ENCODE peak calls at places on chromosome 20, in four cellular contexts. One of them, this sample, is unnamed.

GRCh38 chr20:54844346-54844745 is 369.0 kb downstream of the DOK5 start:
- DNase-seq in PC-3: no peak
- DNase-seq in mammary epithelial cell: no peak
- DNase-seq in neural progenitor cell: no peak
- DNase-seq in this sample: no peak

GRCh38 chr20:58889334-58890072 is 37.0 kb downstream of the GNAS start:
- DNase-seq in PC-3: no peak
- DNase-seq in mammary epithelial cell: no peak
- DNase-seq in neural progenitor cell: peak; percentile 61
- DNase-seq in this sample: no peak

GRCh38 chr20:61588356-61589054 is 336.4 kb downstream of the CDH4 start:
- DNase-seq in PC-3: no peak
- DNase-seq in mammary epithelial cell: no peak
- DNase-seq in neural progenitor cell: no peak
- DNase-seq in this sample: no peak

GRCh38 chr20:33862709-33863403 is 51.7 kb downstream of the CHMP4B start:
- DNase-seq in PC-3: peak; percentile 49
- DNase-seq in mammary epithelial cell: no peak
- DNase-seq in neural progenitor cell: peak; percentile 82
- DNase-seq in this sample: peak; percentile 78

GRCh38 chr20:49545572-49545971 is 22.4 kb downstream of the PTGIS start:
- DNase-seq in PC-3: peak; percentile 25
- DNase-seq in mammary epithelial cell: no peak
- DNase-seq in neural progenitor cell: no peak
- DNase-seq in this sample: no peak

GRCh38 chr20:49424536-49424935 is 57.9 kb downstream of the KCNB1 start:
- DNase-seq in PC-3: no peak
- DNase-seq in mammary epithelial cell: no peak
- DNase-seq in neural progenitor cell: peak; percentile 43
- DNase-seq in this sample: peak; percentile 9

GRCh38 chr20:31816221-31816620 is 2.9 kb upstream of the MYLK2 start:
- DNase-seq in PC-3: no peak
- DNase-seq in mammary epithelial cell: no peak
- DNase-seq in neural progenitor cell: no peak
- DNase-seq in this sample: no peak

GRCh38 chr20:561437-562231 is 18.0 kb upstream of the CSNK2A1 start:
- DNase-seq in PC-3: peak; percentile 87
- DNase-seq in mammary epithelial cell: peak; percentile 50
- DNase-seq in neural progenitor cell: peak; percentile 81
- DNase-seq in this sample: peak; percentile 80

GRCh38 chr20:53664121-53664520 is 70.5 kb upstream of the ZNF217 start:
- DNase-seq in PC-3: no peak
- DNase-seq in mammary epithelial cell: no peak
- DNase-seq in neural progenitor cell: no peak
- DNase-seq in this sample: peak; percentile 53

GRCh38 chr20:11445891-11446290 is 471.8 kb upstream of the BTBD3 start:
- DNase-seq in PC-3: no peak
- DNase-seq in mammary epithelial cell: no peak
- DNase-seq in neural progenitor cell: no peak
- DNase-seq in this sample: no peak

GRCh38 chr20:326645-327031 is 1.3 kb downstream of the SOX12 start:
- DNase-seq in PC-3: peak; percentile 37
- DNase-seq in mammary epithelial cell: no peak
- DNase-seq in neural progenitor cell: peak; percentile 73
- DNase-seq in this sample: no peak

GRCh38 chr20:805713-806112 is 27.8 kb upstream of the FAM110A start:
- DNase-seq in PC-3: peak; percentile 34
- DNase-seq in mammary epithelial cell: no peak
- DNase-seq in neural progenitor cell: peak; percentile 70
- DNase-seq in this sample: peak; percentile 9

GRCh38 chr20:52268184-52268583 is 76.6 kb upstream of the ZFP64 start:
- DNase-seq in PC-3: no peak
- DNase-seq in mammary epithelial cell: no peak
- DNase-seq in neural progenitor cell: no peak
- DNase-seq in this sample: peak; percentile 80

GRCh38 chr20:35000922-35001595 is 45.4 kb downstream of the MYH7B start:
- DNase-seq in PC-3: no peak
- DNase-seq in mammary epithelial cell: no peak
- DNase-seq in neural progenitor cell: no peak
- DNase-seq in this sample: no peak

DNA sequence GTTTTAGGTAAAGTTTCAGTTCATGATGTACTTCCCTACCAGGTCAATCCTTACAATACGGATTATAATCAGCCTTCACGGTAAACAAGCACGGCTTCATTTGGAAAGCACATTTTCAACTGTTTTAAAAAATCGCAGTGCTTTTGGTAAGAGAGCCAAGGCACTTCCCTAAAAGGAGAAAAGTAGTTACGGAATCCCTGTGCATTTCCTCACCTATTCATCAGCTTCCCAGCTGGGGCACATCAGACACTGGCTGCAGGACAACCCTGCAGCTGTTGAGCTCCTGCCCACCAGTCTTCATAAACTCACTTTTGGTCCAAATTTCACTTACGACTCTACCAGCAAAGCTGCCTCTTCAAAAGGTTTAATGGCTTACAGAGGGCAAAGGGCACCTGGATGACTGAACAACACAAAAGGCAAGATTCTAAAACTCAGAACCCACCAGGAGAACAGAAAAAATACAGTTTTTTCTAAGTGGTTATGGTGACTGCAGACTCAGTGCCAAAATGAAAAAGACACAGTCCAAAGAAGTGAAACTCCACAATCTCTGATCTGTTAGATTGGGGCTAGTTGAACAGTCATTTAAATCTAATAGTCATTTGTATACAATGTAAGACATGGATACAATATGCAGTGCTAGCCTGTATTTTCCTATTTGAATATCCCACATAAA is 7.5 kb downstream of the SNX5 start:
- DNase-seq in PC-3: no peak
- DNase-seq in mammary epithelial cell: no peak
- DNase-seq in neural progenitor cell: no peak
- DNase-seq in this sample: no peak
- H3K4me1 ChIP-seq in PC-3: peaks cover 52% of the 10 kb centered on the region
- H3K4me1 ChIP-seq in mammary epithelial cell: peaks cover 60% of the 10 kb centered on the region
- H3K4me1 ChIP-seq in neural progenitor cell: peaks cover 49% of the 10 kb centered on the region
- H3K4me1 ChIP-seq in this sample: peaks cover 80% of the 10 kb centered on the region

DNA sequence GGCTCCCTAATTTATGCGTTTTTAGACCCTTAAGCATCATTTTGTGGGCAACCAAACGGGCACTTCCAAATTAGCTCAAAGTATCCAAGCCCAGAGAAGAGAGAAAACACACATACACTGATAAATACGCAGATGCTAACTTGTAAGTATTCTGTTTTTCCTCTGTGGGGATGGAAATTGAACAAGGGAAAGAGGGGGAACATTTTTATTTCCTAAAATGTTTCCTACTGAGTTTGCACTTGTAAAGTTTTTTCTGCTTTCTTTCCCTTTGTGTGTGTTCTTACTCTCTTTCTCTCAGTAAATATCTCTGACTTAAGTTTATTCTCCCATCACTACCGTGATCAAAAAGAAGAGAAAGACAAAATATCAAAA is 769 bp upstream of the NKX2-4 start:
- DNase-seq in PC-3: no peak
- DNase-seq in mammary epithelial cell: no peak
- DNase-seq in neural progenitor cell: no peak
- DNase-seq in this sample: no peak
- TF ChIP-seq EZH2 in PC-3: no peak
- TF ChIP-seq EZH2 in mammary epithelial cell: no peak
- TF ChIP-seq EZH2 in neural progenitor cell: peak; percentile 82
- TF ChIP-seq EZH2 in this sample: no peak

DNA sequence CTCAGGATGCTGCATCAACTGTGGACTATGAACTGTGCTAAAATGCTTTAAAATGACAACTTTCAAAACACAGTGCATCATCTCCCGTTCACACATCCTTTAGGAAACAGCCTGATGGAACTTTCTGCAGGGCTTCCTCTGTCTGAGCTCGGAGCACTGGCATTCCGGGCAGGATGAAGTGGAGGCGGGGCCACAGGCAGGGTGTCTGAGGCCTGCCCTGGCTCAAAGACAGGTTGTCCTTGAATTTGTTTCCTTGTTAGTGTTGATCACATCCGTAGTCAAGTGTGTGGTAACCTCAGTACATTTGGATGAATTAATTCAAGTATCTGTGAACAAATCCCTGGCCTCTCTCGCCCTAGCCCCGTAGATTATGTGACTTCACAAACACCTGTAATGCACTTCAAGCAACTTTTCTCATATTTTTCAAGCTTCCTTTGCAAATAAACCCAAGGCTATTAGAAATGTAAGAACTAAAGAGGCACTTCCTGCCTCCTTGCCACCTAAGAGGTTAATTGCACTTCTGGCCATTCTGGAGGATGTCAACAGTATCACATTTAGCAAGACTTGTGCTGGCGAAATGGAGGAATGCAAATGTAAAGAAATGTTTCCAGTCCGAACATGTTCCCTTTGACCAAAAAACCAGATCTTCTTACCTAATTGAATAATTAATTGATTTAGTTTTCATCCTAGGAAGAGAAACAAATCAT is 3.1 kb downstream of the CD93 start:
- DNase-seq in PC-3: no peak
- DNase-seq in mammary epithelial cell: no peak
- DNase-seq in neural progenitor cell: no peak
- DNase-seq in this sample: no peak
- H3K4me3 ChIP-seq in PC-3: no peak overlapping the region
- H3K4me3 ChIP-seq in mammary epithelial cell: no peak overlapping the region
- H3K4me3 ChIP-seq in neural progenitor cell: no peak overlapping the region
- H3K4me3 ChIP-seq in this sample: no peak overlapping the region

GRCh38 chr20:63854069-63854765 is 7.1 kb upstream of the ABHD16B start:
- DNase-seq in PC-3: no peak
- DNase-seq in mammary epithelial cell: no peak
- DNase-seq in neural progenitor cell: no peak
- DNase-seq in this sample: no peak
- H3K4me1 ChIP-seq in PC-3: no peaks in the 10 kb centered on the region
- H3K4me1 ChIP-seq in mammary epithelial cell: peaks cover 9% of the 10 kb centered on the region
- H3K4me1 ChIP-seq in neural progenitor cell: peaks cover 35% of the 10 kb centered on the region
- H3K4me1 ChIP-seq in this sample: peaks cover 11% of the 10 kb centered on the region

DNA sequence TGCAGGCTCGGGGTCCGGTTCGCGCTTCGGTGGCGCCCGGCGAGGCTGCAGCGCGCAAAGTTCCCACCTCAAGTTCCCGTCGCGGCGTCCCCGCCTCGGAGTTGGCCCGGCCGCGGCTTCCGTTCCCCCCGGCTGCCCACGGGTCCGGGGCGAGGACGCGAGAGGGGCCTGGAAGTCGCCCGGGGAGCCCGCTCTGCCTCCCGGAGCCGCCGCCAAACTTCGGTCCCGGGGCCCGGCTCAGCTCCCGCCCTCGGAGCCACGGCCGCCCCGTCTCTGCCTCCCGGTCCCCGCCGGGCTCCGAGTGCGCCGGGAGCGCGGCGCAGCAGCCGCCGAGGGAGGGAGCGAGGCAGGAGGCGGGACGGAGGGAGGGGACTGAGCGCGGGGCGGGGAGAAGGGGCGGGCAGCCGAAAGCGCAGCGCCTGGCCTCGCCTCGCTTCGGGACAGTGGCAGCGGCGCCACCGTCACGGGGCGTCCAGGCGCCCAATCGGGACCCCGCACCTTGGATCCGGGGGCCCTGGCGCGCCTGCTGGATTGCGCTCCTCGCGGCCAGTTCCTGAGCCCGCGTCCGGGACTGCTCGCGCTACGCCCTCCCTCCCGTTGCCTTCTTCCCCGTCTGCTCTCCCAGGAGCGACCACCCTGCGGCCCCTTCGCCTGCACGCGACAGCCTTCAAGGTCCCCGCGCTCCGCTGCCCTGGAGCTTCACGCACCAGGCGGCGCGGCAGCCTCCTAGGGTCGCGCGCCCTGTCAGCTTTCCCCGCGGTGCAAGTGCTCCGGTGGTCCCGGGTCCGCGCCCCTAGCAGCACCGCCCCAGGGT is at the start of gene KCNG1:
- DNase-seq in PC-3: peak; percentile 95
- DNase-seq in mammary epithelial cell: peak; percentile 76
- DNase-seq in neural progenitor cell: peak; percentile 93
- DNase-seq in this sample: peak; percentile 90
- TF ChIP-seq EZH2 in PC-3: no peak
- TF ChIP-seq EZH2 in mammary epithelial cell: no peak
- TF ChIP-seq EZH2 in neural progenitor cell: peak; percentile 79
- TF ChIP-seq EZH2 in this sample: no peak

GRCh38 chr20:45359069-45359405 is 3.9 kb upstream of the SYS1 start:
- DNase-seq in PC-3: no peak
- DNase-seq in mammary epithelial cell: peak; percentile 44
- DNase-seq in neural progenitor cell: no peak
- DNase-seq in this sample: no peak
- H3K4me3 ChIP-seq in PC-3: no peak overlapping the region
- H3K4me3 ChIP-seq in mammary epithelial cell: no peak overlapping the region
- H3K4me3 ChIP-seq in neural progenitor cell: no peak overlapping the region
- H3K4me3 ChIP-seq in this sample: no peak overlapping the region

GRCh38 chr20:50797142-50797541 is 2.3 kb downstream of the BCAS4 start:
- DNase-seq in PC-3: no peak
- DNase-seq in mammary epithelial cell: no peak
- DNase-seq in neural progenitor cell: no peak
- DNase-seq in this sample: no peak
- H3K4me1 ChIP-seq in PC-3: peaks cover 13% of the 10 kb centered on the region
- H3K4me1 ChIP-seq in mammary epithelial cell: no peaks in the 10 kb centered on the region
- H3K4me1 ChIP-seq in neural progenitor cell: peaks cover 4% of the 10 kb centered on the region
- H3K4me1 ChIP-seq in this sample: peaks cover 17% of the 10 kb centered on the region

GRCh38 chr20:6122111-6122872 is 538 bp downstream of the FERMT1 start:
- DNase-seq in PC-3: peak; percentile 85
- DNase-seq in mammary epithelial cell: peak; percentile 87
- DNase-seq in neural progenitor cell: peak; percentile 15
- DNase-seq in this sample: no peak
- TF ChIP-seq EZH2 in PC-3: no peak
- TF ChIP-seq EZH2 in mammary epithelial cell: no peak
- TF ChIP-seq EZH2 in neural progenitor cell: peak; percentile 38
- TF ChIP-seq EZH2 in this sample: no peak

GRCh38 chr20:17964632-17965031 is 4.0 kb downstream of the SNX5 start:
- DNase-seq in PC-3: no peak
- DNase-seq in mammary epithelial cell: no peak
- DNase-seq in neural progenitor cell: no peak
- DNase-seq in this sample: no peak
- H3K4me3 ChIP-seq in PC-3: peak overlapping the region; percentile 74
- H3K4me3 ChIP-seq in mammary epithelial cell: no peak overlapping the region
- H3K4me3 ChIP-seq in neural progenitor cell: peak overlapping the region; percentile 88
- H3K4me3 ChIP-seq in this sample: peak overlapping the region; percentile 75

DNA sequence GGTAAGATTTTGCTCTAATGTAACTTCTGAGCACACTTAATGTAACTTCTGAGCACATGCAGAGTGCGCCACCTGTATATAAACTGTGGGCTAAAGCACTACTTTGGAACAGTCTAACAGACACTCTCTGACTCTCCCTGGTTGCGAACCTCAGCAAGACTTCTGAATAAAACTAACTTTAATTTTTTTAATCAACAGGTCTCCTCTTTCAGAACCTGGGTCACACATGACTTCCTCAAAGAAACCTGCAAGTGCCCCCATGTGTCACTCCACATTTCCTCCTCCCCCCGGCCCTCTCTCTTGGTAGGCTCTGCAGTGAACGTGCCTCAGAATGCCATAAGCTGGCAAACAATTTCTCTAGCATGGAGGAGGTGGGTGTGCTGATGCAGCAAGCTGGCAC is 28.5 kb downstream of the RALGAPA2 start:
- DNase-seq in PC-3: no peak
- DNase-seq in mammary epithelial cell: no peak
- DNase-seq in neural progenitor cell: no peak
- DNase-seq in this sample: no peak
- H3K4me1 ChIP-seq in PC-3: no peaks in the 10 kb centered on the region
- H3K4me1 ChIP-seq in mammary epithelial cell: no peaks in the 10 kb centered on the region
- H3K4me1 ChIP-seq in neural progenitor cell: peaks cover 10% of the 10 kb centered on the region
- H3K4me1 ChIP-seq in this sample: peaks cover 7% of the 10 kb centered on the region